ENCODE peak calls at places on chromosomes 3 and 15, in nine cellular contexts. T, W, X, Z, N, I, P, C and R are unnamed samples.

GRCh38 chr3:171811913-171812321 is 1.6 kb upstream of the PLD1 start:
- DNase-seq in T (no peak), W (no peak), X (peak), Z (no peak), N (peak), I (no peak), P (no peak), C (no peak), R (no peak)

GRCh38 chr3:156395961-156396700 is 158.8 kb downstream of the SSR3 start:
- DNase-seq in T (no peak), W (no peak), X (no peak), Z (no peak), N (peak), I (no peak), P (no peak), C (no peak), R (no peak)

GRCh38 chr3:124826703-124827102 is 60.5 kb downstream of the ITGB5 start:
- DNase-seq in T (peak), W (no peak), X (peak), Z (peak), N (peak), I (no peak), P (peak), C (no peak), R (no peak)

GRCh38 chr3:168990621-168991020 is 672.9 kb downstream of the MECOM start:
- DNase-seq in T (no peak), W (no peak), X (no peak), Z (no peak), N (no peak), I (no peak), P (no peak), C (no peak), R (no peak)

GRCh38 chr3:82093641-82094040 is 332.2 kb upstream of the GBE1 start:
- DNase-seq in T (no peak), W (no peak), X (no peak), Z (no peak), N (no peak), I (no peak), P (no peak), C (no peak), R (no peak)

GRCh38 chr3:105369501-105370371 is 3.0 kb downstream of the ALCAM start:
- DNase-seq in T (no peak), W (peak), X (peak), Z (peak), N (peak), I (peak), P (no peak), C (peak), R (no peak)

GRCh38 chr3:55692958-55693558 is 206.0 kb upstream of the WNT5A start:
- DNase-seq in T (no peak), W (no peak), X (no peak), Z (no peak), N (peak), I (peak), P (no peak), C (no peak), R (no peak)

GRCh38 chr3:60192297-60193114 is 1058.7 kb downstream of the FHIT start:
- DNase-seq in T (no peak), W (no peak), X (no peak), Z (no peak), N (no peak), I (no peak), P (no peak), C (no peak), R (no peak)

GRCh38 chr15:40915106-40915661 is 14.0 kb upstream of the DLL4 start:
- DNase-seq in T (no peak), W (no peak), X (no peak), Z (no peak), N (no peak), I (no peak), P (no peak), C (no peak), R (no peak)

GRCh38 chr15:83559310-83559966 is 94.5 kb upstream of the ADAMTSL3 start:
- DNase-seq in T (peak), W (no peak), X (peak), Z (peak), N (peak), I (peak), P (peak), C (peak), R (peak)

GRCh38 chr3:158788446-158788845 is 13.4 kb upstream of the MFSD1 start:
- DNase-seq in T (no peak), W (no peak), X (no peak), Z (no peak), N (no peak), I (no peak), P (no peak), C (no peak), R (no peak)

GRCh38 chr15:42107483-42107882 is 13.1 kb upstream of the PLA2G4D start:
- DNase-seq in T (no peak), W (no peak), X (no peak), Z (no peak), N (peak), I (no peak), P (no peak), C (no peak), R (no peak)

GRCh38 chr15:79903626-79904025 is 6.8 kb upstream of the MTHFS start:
- DNase-seq in T (no peak), W (no peak), X (no peak), Z (no peak), N (no peak), I (no peak), P (no peak), C (no peak), R (no peak)

GRCh38 chr3:133426721-133427120 is 26.9 kb downstream of the BFSP2 start:
- DNase-seq in T (no peak), W (no peak), X (no peak), Z (no peak), N (peak), I (no peak), P (peak), C (no peak), R (no peak)

GRCh38 chr3:138947303-138948121 is 495 bp downstream of the FOXL2NB start:
- DNase-seq in T (no peak), W (no peak), X (no peak), Z (no peak), N (no peak), I (no peak), P (no peak), C (no peak), R (no peak)

GRCh38 chr3:21839592-21839991 is 88.6 kb upstream of the ZNF385D start:
- DNase-seq in T (no peak), W (no peak), X (no peak), Z (no peak), N (peak), I (no peak), P (no peak), C (no peak), R (no peak)

GRCh38 chr15:73249499-73249898 is 119.3 kb downstream of the HCN4 start:
- DNase-seq in T (no peak), W (no peak), X (no peak), Z (no peak), N (no peak), I (no peak), P (no peak), C (no peak), R (no peak)

GRCh38 chr3:101879623-101880284 is 30.4 kb downstream of the NFKBIZ start:
- DNase-seq in T (no peak), W (no peak), X (no peak), Z (no peak), N (no peak), I (no peak), P (no peak), C (no peak), R (no peak)

GRCh38 chr15:70741677-70742293 is 21.6 kb downstream of the UACA start:
- DNase-seq in T (no peak), W (no peak), X (no peak), Z (peak), N (peak), I (no peak), P (peak), C (no peak), R (no peak)

GRCh38 chr15:90106522-90107117 is 4.4 kb upstream of the IDH2 start:
- DNase-seq in T (no peak), W (no peak), X (no peak), Z (peak), N (peak), I (peak), P (no peak), C (no peak), R (no peak)

GRCh38 chr3:129734449-129734848 is 128.0 kb upstream of the PLXND1 start:
- DNase-seq in T (no peak), W (no peak), X (no peak), Z (no peak), N (no peak), I (no peak), P (no peak), C (no peak), R (no peak)

GRCh38 chr3:32399030-32399620 is 7.5 kb downstream of the CMTM7 start:
- DNase-seq in T (no peak), W (peak), X (no peak), Z (no peak), N (peak), I (peak), P (no peak), C (peak), R (no peak)

GRCh38 chr3:55000546-55000945 is 72.7 kb upstream of the LRTM1 start:
- DNase-seq in T (peak), W (no peak), X (no peak), Z (peak), N (peak), I (peak), P (no peak), C (no peak), R (no peak)

GRCh38 chr15:49823987-49824538 is 203.2 kb downstream of the DTWD1 start:
- DNase-seq in T (no peak), W (no peak), X (no peak), Z (no peak), N (no peak), I (no peak), P (no peak), C (no peak), R (no peak)

GRCh38 chr15:39934415-39935044 is 615 bp downstream of the EIF2AK4 start:
- DNase-seq in T (no peak), W (no peak), X (no peak), Z (peak), N (peak), I (peak), P (no peak), C (no peak), R (no peak)

GRCh38 chr3:14703128-14703750 is 28.3 kb downstream of the C3orf20 start:
- DNase-seq in T (no peak), W (no peak), X (no peak), Z (no peak), N (no peak), I (no peak), P (no peak), C (no peak), R (no peak)

GRCh38 chr15:60548101-60548500 is 69.2 kb upstream of the ICE2 start:
- DNase-seq in T (no peak), W (peak), X (no peak), Z (no peak), N (no peak), I (no peak), P (no peak), C (peak), R (no peak)

GRCh38 chr3:134350861-134351311 is 23.4 kb downstream of the AMOTL2 start:
- DNase-seq in T (no peak), W (no peak), X (no peak), Z (peak), N (peak), I (no peak), P (peak), C (no peak), R (no peak)

GRCh38 chr3:138594150-138594934 is at the start of gene CEP70:
- DNase-seq in T (peak), W (peak), X (peak), Z (peak), N (peak), I (peak), P (peak), C (peak), R (peak)

GRCh38 chr15:76939715-76940114 is 8.2 kb downstream of the RCN2 start:
- DNase-seq in T (no peak), W (no peak), X (no peak), Z (no peak), N (peak), I (no peak), P (no peak), C (no peak), R (no peak)

GRCh38 chr3:155972885-155973584 is 102.6 kb downstream of the GMPS start:
- DNase-seq in T (no peak), W (no peak), X (no peak), Z (no peak), N (no peak), I (no peak), P (no peak), C (no peak), R (no peak)

GRCh38 chr3:78728406-78729145 is 1039.2 kb downstream of the ROBO1 start:
- DNase-seq in T (no peak), W (no peak), X (peak), Z (no peak), N (peak), I (peak), P (no peak), C (no peak), R (no peak)
- H3K27ac ChIP-seq in T (no peak), W (no peak), X (no peak), Z (no peak), N (no peak), I (no peak), P (no peak), C (no peak), R (no peak)

GRCh38 chr3:107660316-107660976 is 137.7 kb downstream of the BBX start:
- DNase-seq in T (no peak), W (no peak), X (no peak), Z (no peak), N (peak), I (peak), P (no peak), C (peak), R (no peak)

GRCh38 chr3:107661447-107662108 is 138.8 kb downstream of the BBX start:
- DNase-seq in T (no peak), W (no peak), X (no peak), Z (no peak), N (peak), I (no peak), P (no peak), C (peak), R (no peak)

GRCh38 chr3:107662586-107662985 is 139.8 kb downstream of the BBX start:
- DNase-seq in T (no peak), W (no peak), X (no peak), Z (no peak), N (peak), I (no peak), P (no peak), C (no peak), R (no peak)

GRCh38 chr3:107663266-107663665 is 140.5 kb downstream of the BBX start:
- DNase-seq in T (no peak), W (no peak), X (no peak), Z (no peak), N (no peak), I (no peak), P (no peak), C (no peak), R (no peak)

GRCh38 chr3:107662109-107662477 is 139.3 kb downstream of the BBX start:
- DNase-seq in T (no peak), W (no peak), X (peak), Z (peak), N (peak), I (no peak), P (no peak), C (no peak), R (no peak)
- H3K27ac ChIP-seq in T (no peak), W (no peak), X (peak), Z (no peak), N (peak), I (peak), P (no peak), C (no peak), R (no peak)

GRCh38 chr15:27623560-27624305 is 475.4 kb downstream of the OCA2 start:
- DNase-seq in T (no peak), W (no peak), X (no peak), Z (no peak), N (no peak), I (no peak), P (no peak), C (no peak), R (no peak)
- H3K27ac ChIP-seq in T (no peak), W (no peak), X (no peak), Z (no peak), N (no peak), I (no peak), P (no peak), C (no peak), R (no peak)

GRCh38 chr3:50581459-50581842 is 12.1 kb downstream of the HEMK1 start:
- DNase-seq in T (no peak), W (no peak), X (no peak), Z (no peak), N (peak), I (no peak), P (no peak), C (no peak), R (no peak)

GRCh38 chr3:50582083-50582482 is 12.8 kb downstream of the HEMK1 start:
- DNase-seq in T (no peak), W (peak), X (no peak), Z (no peak), N (no peak), I (no peak), P (no peak), C (no peak), R (no peak)

GRCh38 chr3:50584391-50584790 is 15.1 kb downstream of the HEMK1 start:
- DNase-seq in T (no peak), W (peak), X (no peak), Z (no peak), N (no peak), I (no peak), P (no peak), C (no peak), R (no peak)

GRCh38 chr3:50585919-50586762 is 16.8 kb downstream of the HEMK1 start:
- DNase-seq in T (no peak), W (peak), X (no peak), Z (no peak), N (no peak), I (no peak), P (no peak), C (no peak), R (no peak)

DNA sequence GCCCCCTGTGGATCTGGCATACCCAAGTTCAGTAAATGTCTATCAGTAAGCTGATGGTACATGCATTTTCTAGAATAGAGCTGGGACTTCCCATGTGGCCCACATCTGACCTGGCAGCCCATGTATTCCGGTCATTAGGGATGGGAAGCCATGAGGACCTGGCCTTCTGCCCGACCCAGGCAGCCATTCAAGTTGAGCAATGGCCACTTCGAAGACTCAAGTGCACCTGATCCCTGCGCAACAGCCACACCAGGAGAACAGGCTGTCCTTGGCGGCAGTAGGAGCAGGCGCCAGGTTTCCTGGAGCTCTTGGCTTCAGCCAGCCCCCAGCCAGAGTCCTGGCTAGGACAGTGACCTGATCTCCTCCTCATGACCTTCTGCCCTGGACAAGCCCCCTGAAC is 14.6 kb downstream of the HEMK1 start:
- DNase-seq in T (no peak), W (no peak), X (peak), Z (no peak), N (no peak), I (no peak), P (no peak), C (no peak), R (no peak)
- H3K27ac ChIP-seq in T (no peak), W (no peak), X (no peak), Z (peak), N (no peak), I (no peak), P (no peak), C (no peak), R (no peak)

GRCh38 chr3:194471863-194472262 is 14.9 kb downstream of the ATP13A3 start:
- DNase-seq in T (no peak), W (no peak), X (no peak), Z (no peak), N (no peak), I (no peak), P (no peak), C (no peak), R (no peak)

GRCh38 chr3:194472290-194472920 is 14.4 kb downstream of the ATP13A3 start:
- DNase-seq in T (peak), W (no peak), X (peak), Z (peak), N (peak), I (peak), P (no peak), C (peak), R (peak)

GRCh38 chr3:194470615-194471014 is 16.2 kb downstream of the ATP13A3 start:
- DNase-seq in T (no peak), W (no peak), X (no peak), Z (no peak), N (no peak), I (no peak), P (no peak), C (no peak), R (no peak)

GRCh38 chr3:194468086-194468485 is 18.7 kb downstream of the ATP13A3 start:
- DNase-seq in T (no peak), W (no peak), X (no peak), Z (no peak), N (no peak), I (no peak), P (no peak), C (no peak), R (no peak)

GRCh38 chr3:194469977-194470376 is 16.8 kb downstream of the ATP13A3 start:
- DNase-seq in T (no peak), W (no peak), X (no peak), Z (no peak), N (no peak), I (no peak), P (no peak), C (no peak), R (no peak)
- H3K27ac ChIP-seq in T (no peak), W (no peak), X (no peak), Z (no peak), N (no peak), I (no peak), P (no peak), C (no peak), R (no peak)

DNA sequence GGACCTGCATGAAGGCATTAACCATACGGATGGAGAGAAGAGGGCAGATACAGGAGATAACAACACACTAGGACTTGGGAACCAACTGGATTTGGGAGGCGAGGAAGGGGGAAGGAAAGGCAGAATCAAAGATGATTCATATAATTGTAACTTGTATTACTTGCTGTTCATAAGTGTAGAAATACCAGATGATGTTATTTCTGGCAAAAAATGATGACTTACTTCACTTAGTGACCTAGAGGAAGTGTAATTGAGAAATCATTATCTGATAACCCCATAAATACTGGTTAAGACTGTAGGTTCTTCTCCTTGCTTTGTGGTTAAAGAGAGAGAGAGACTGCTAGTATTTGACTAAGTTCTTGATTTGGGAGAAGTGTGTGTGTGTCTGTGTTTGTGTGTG is 50.5 kb upstream of the GK5 start:
- DNase-seq in T (peak), W (no peak), X (no peak), Z (peak), N (peak), I (no peak), P (no peak), C (no peak), R (no peak)
- H3K27ac ChIP-seq in T (no peak), W (no peak), X (no peak), Z (peak), N (peak), I (peak), P (no peak), C (no peak), R (no peak)

GRCh38 chr3:8575364-8576104 is 69.1 kb downstream of the SSUH2 start:
- DNase-seq in T (no peak), W (no peak), X (no peak), Z (no peak), N (peak), I (no peak), P (no peak), C (no peak), R (no peak)
- H3K27ac ChIP-seq in T (no peak), W (no peak), X (no peak), Z (no peak), N (no peak), I (no peak), P (no peak), C (no peak), R (no peak)

GRCh38 chr3:51982838-51983577 is at the start of gene ACY1:
- DNase-seq in T (peak), W (peak), X (peak), Z (peak), N (peak), I (peak), P (no peak), C (peak), R (no peak)

GRCh38 chr3:51983578-51984268 is 388 bp downstream of the ACY1 start:
- DNase-seq in T (no peak), W (no peak), X (no peak), Z (no peak), N (no peak), I (no peak), P (no peak), C (no peak), R (no peak)

GRCh38 chr3:51985971-51986947 is 2.9 kb downstream of the ACY1 start:
- DNase-seq in T (no peak), W (no peak), X (no peak), Z (no peak), N (no peak), I (no peak), P (no peak), C (no peak), R (no peak)

GRCh38 chr3:51984269-51984647 is 923 bp downstream of the ACY1 start:
- DNase-seq in T (no peak), W (no peak), X (no peak), Z (no peak), N (no peak), I (no peak), P (no peak), C (no peak), R (no peak)

GRCh38 chr3:51985063-51985462 is 1.7 kb downstream of the ACY1 start:
- DNase-seq in T (no peak), W (no peak), X (no peak), Z (no peak), N (no peak), I (no peak), P (no peak), C (no peak), R (no peak)
- H3K27ac ChIP-seq in T (no peak), W (no peak), X (peak), Z (peak), N (no peak), I (no peak), P (no peak), C (no peak), R (no peak)